ENCODE peak calls at places on chromosomes 7 and 10, in five cellular contexts. S, N, B, K and C are unnamed samples.

GRCh38 chr7:130947792-130948580 is 214.0 kb upstream of the KLF14 start:
- DNase-seq in K (no peak), S (no peak), B (no peak), N (no peak), C (no peak)

GRCh38 chr7:69595415-69595814 is 2.9 kb upstream of the AUTS2 start:
- DNase-seq in N (no peak), K (no peak), S (no peak), B (no peak), C (no peak)

GRCh38 chr7:18577096-18577771 is 81.7 kb downstream of the HDAC9 start:
- DNase-seq in B (no peak), S (no peak), K (no peak), N (no peak), C (no peak)

GRCh38 chr10:74150151-74151056 is at the start of gene AP3M1:
- DNase-seq in S (no peak), N (peak), K (peak), B (no peak), C (peak)

GRCh38 chr7:44398953-44399574 is 73.7 kb upstream of the CAMK2B start:
- DNase-seq in N (no peak), B (no peak), S (no peak), K (peak), C (no peak)

GRCh38 chr7:47000561-47000960 is 581.4 kb downstream of the TNS3 start:
- DNase-seq in B (no peak), K (no peak), S (no peak), N (no peak), C (no peak)

GRCh38 chr10:67875340-67876238 is 8.9 kb upstream of the SIRT1 start:
- DNase-seq in B (no peak), K (no peak), S (no peak), N (no peak), C (no peak)

GRCh38 chr7:35802649-35803048 is 1.8 kb downstream of the SEPTIN7 start:
- DNase-seq in B (peak), N (no peak), K (no peak), S (no peak), C (no peak)

GRCh38 chr10:113980408-113981087 is 63.1 kb upstream of the ADRB1 start:
- DNase-seq in S (peak), B (no peak), N (no peak), K (no peak), C (no peak)

GRCh38 chr7:46754135-46754730 is 827.7 kb downstream of the TNS3 start:
- DNase-seq in S (peak), B (no peak), N (no peak), K (no peak), C (no peak)

GRCh38 chr7:108586274-108586710 is 16.6 kb downstream of the DNAJB9 start:
- DNase-seq in S (no peak), K (no peak), B (no peak), N (no peak), C (no peak)

GRCh38 chr7:101823086-101823485 is 5.7 kb downstream of the CUX1 start:
- DNase-seq in B (no peak), K (no peak), N (no peak), S (no peak), C (no peak)

GRCh38 chr10:71068811-71069411 is 143.5 kb upstream of the UNC5B start:
- DNase-seq in K (no peak), B (no peak), S (peak), N (no peak), C (no peak)

GRCh38 chr10:96255569-96256335 is 15.6 kb downstream of the BLNK start:
- DNase-seq in N (no peak), B (no peak), K (no peak), S (no peak), C (no peak)

GRCh38 chr10:5951167-5951711 is 26.1 kb downstream of the IL15RA start:
- DNase-seq in K (no peak), B (no peak), N (no peak), S (no peak), C (no peak)

GRCh38 chr7:130884437-130885417 is 150.7 kb upstream of the KLF14 start:
- DNase-seq in N (no peak), S (peak), K (no peak), B (no peak), C (no peak)

GRCh38 chr7:77200542-77200941 is 923 bp upstream of the FGL2 start:
- DNase-seq in K (no peak), S (no peak), B (peak), N (no peak), C (no peak)

GRCh38 chr7:93307131-93307660 is 75.0 kb downstream of the VPS50 start:
- DNase-seq in S (peak), B (no peak), K (no peak), N (no peak), C (no peak)

GRCh38 chr7:96441551-96442104 is 119.7 kb upstream of the SLC25A13 start:
- DNase-seq in B (no peak), K (no peak), S (no peak), N (no peak), C (no peak)

GRCh38 chr7:98133181-98133580 is 26.5 kb downstream of the LMTK2 start:
- DNase-seq in N (no peak), S (no peak), B (peak), K (no peak), C (no peak)

GRCh38 chr10:43623351-43623750 is 17.1 kb downstream of the ZNF485 start:
- DNase-seq in B (peak), N (no peak), S (no peak), K (peak), C (no peak)